ENCODE peak calls at places on chromosomes 16 and 17, in seven cellular contexts. K is fibroblast of pulmonary artery, D is right lobe of liver, N is lower leg skin, Y is NB4, H is endothelial cell of umbilical vein, C is GM10248. M is an unnamed sample.

GRCh38 chr16:2428051-2428786 is 1.0 kb upstream of the CCNF start:
- DNase-seq in H (no peak), K (peak), N (no peak), C (peak), Y (peak), D (no peak), M (no peak)

GRCh38 chr16:28549301-28549899 is 4.3 kb upstream of the SGF29 start:
- DNase-seq in C (no peak), N (no peak), Y (peak), D (no peak), H (peak), K (peak), M (no peak)

GRCh38 chr17:36892112-36892838 is 45.0 kb upstream of the LHX1 start:
- DNase-seq in N (no peak), D (no peak), Y (no peak), H (no peak), C (no peak), K (no peak), M (no peak)

GRCh38 chr16:88013091-88013609 is 61.9 kb downstream of the BANP start:
- DNase-seq in Y (no peak), C (no peak), D (peak), K (no peak), N (peak), H (no peak), M (no peak)

GRCh38 chr16:66834746-66835145 is 4.0 kb upstream of the NAE1 start:
- DNase-seq in Y (no peak), H (no peak), K (no peak), N (no peak), C (no peak), D (no peak), M (no peak)

GRCh38 chr16:31099860-31100638 is 5.5 kb upstream of the VKORC1 start:
- DNase-seq in Y (no peak), C (no peak), D (no peak), H (peak), N (no peak), K (peak), M (no peak)

GRCh38 chr17:74619077-74619673 is 4.4 kb downstream of the CD300E start:
- DNase-seq in D (no peak), C (no peak), H (no peak), N (no peak), K (no peak), Y (no peak), M (no peak)

GRCh38 chr17:64074704-64075484 is 54.5 kb upstream of the ICAM2 start:
- DNase-seq in N (no peak), H (no peak), C (no peak), K (peak), Y (peak), D (peak), M (no peak)

GRCh38 chr17:38967290-38967738 is at the start of gene FBXO47:
- DNase-seq in Y (no peak), D (peak), K (peak), C (peak), H (peak), N (peak), M (peak)

GRCh38 chr17:61656721-61657217 is 65.8 kb upstream of the NACA2 start:
- DNase-seq in D (no peak), C (no peak), K (peak), Y (no peak), N (no peak), H (peak), M (no peak)

GRCh38 chr16:17205279-17206139 is 265.3 kb downstream of the XYLT1 start:
- DNase-seq in K (no peak), N (no peak), D (no peak), Y (no peak), C (no peak), H (no peak), M (no peak)

GRCh38 chr17:66025551-66025950 is 166.4 kb downstream of the CEP112 start:
- DNase-seq in C (no peak), Y (no peak), N (no peak), D (no peak), K (peak), H (no peak), M (no peak)

GRCh38 chr17:57948555-57949420 is 6.4 kb downstream of the CUEDC1 start:
- DNase-seq in D (no peak), K (peak), H (peak), C (no peak), Y (peak), N (no peak), M (no peak)

GRCh38 chr17:80005360-80006338 is 30.0 kb downstream of the TBC1D16 start:
- DNase-seq in C (peak), K (peak), D (peak), H (peak), N (no peak), Y (peak), M (peak)

GRCh38 chr16:4911831-4912422 is 25.0 kb downstream of the PPL start:
- DNase-seq in Y (no peak), D (no peak), H (no peak), K (peak), C (no peak), N (no peak), M (no peak)

GRCh38 chr16:30953511-30954124 is 3.9 kb upstream of the SETD1A start:
- DNase-seq in K (peak), C (peak), Y (peak), D (no peak), H (peak), N (no peak), M (peak)

GRCh38 chr17:75344664-75345063 is 55.4 kb upstream of the SLC25A19 start:
- DNase-seq in D (peak), K (no peak), H (no peak), C (no peak), N (no peak), Y (peak), M (no peak)

GRCh38 chr16:4511441-4512082 is 27.0 kb downstream of the CDIP1 start:
- DNase-seq in K (peak), H (peak), N (no peak), D (no peak), C (no peak), Y (peak), M (peak)

GRCh38 chr17:11039342-11039741 is 201.5 kb upstream of the PIRT start:
- DNase-seq in C (no peak), H (no peak), Y (no peak), N (no peak), K (no peak), D (no peak), M (no peak)

GRCh38 chr17:688100-688989 is 26.3 kb downstream of the VPS53 start:
- DNase-seq in H (peak), C (no peak), D (peak), N (no peak), K (peak), Y (peak), M (no peak)

GRCh38 chr16:23510154-23510914 is at the start of gene GGA2:
- DNase-seq in H (peak), Y (peak), D (peak), K (peak), C (peak), N (peak), M (peak)
- TF ChIP-seq CTCF in H (no peak), Y (no peak), D (no peak), K (no peak), C (no peak), N (no peak), M (no peak)

GRCh38 chr17:81519284-81520020 is 6.9 kb upstream of the ACTG1 start:
- DNase-seq in H (no peak), N (no peak), Y (no peak), K (no peak), C (peak), D (peak), M (peak)
- TF ChIP-seq CTCF in H (peak), N (no peak), Y (no peak), K (no peak), C (peak), D (peak), M (peak)

GRCh38 chr16:89576173-89577054 is 856 bp downstream of the CPNE7 start:
- DNase-seq in Y (no peak), K (no peak), C (no peak), N (no peak), H (no peak), D (no peak), M (no peak)

GRCh38 chr16:89575247-89576172 is at the start of gene CPNE7:
- DNase-seq in K (no peak), N (no peak), D (no peak), Y (no peak), C (peak), H (no peak), M (no peak)

GRCh38 chr16:89573826-89574680 is 1.5 kb upstream of the CPNE7 start:
- DNase-seq in Y (no peak), N (no peak), H (no peak), C (no peak), D (no peak), K (no peak), M (no peak)

GRCh38 chr16:89572478-89573205 is 2.9 kb upstream of the CPNE7 start:
- DNase-seq in H (no peak), Y (no peak), C (no peak), N (no peak), D (no peak), K (no peak), M (no peak)

GRCh38 chr16:89574681-89575246 is 794 bp upstream of the CPNE7 start:
- DNase-seq in H (peak), Y (peak), K (peak), D (no peak), C (peak), N (no peak), M (no peak)
- TF ChIP-seq CTCF in H (peak), Y (peak), K (peak), D (peak), C (peak), N (no peak), M (peak)

DNA sequence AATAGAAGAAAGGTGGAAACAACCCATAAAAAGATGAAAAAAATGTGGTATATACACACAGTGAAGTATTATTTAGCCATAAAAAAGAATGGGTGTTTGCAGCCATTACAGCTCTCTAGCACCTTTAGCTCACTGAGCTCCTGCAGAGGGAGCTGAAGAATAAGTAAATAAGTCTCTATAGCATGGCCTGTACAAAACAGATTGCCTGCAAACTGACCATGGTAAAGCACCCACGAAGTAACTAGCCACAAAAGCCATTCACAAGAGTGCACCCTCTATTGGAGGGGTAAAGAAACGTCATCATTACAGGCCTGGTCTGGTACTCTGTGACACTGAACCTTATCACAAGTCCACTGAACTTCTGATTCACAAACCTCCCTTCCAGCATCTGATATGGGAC is 76.3 kb downstream of the USP32 start:
- DNase-seq in C (no peak), K (no peak), D (no peak), H (no peak), N (no peak), Y (peak), M (no peak)
- TF ChIP-seq CTCF in C (no peak), K (peak), D (peak), H (no peak), N (no peak), Y (no peak), M (no peak)